ENCODE peak calls at places on chromosomes 13 and 19, in five cellular contexts. One of them, this sample, is unnamed.

GRCh38 chr13:19764237-19764636 is 18.5 kb downstream of the PSPC1 start:
- DNase-seq in H7: no peak
- DNase-seq in AG04450: no peak
- DNase-seq in AG10803: no peak
- DNase-seq in heart left ventricle: no peak
- DNase-seq in this sample: no peak

GRCh38 chr13:66586489-66586888 is 643.6 kb downstream of the PCDH9 start:
- DNase-seq in H7: no peak
- DNase-seq in AG04450: no peak
- DNase-seq in AG10803: no peak
- DNase-seq in heart left ventricle: no peak
- DNase-seq in this sample: no peak

GRCh38 chr13:36163809-36164308 is 32.7 kb upstream of the DCLK1 start:
- DNase-seq in H7: no peak
- DNase-seq in AG04450: peak
- DNase-seq in AG10803: peak
- DNase-seq in heart left ventricle: peak
- DNase-seq in this sample: peak

GRCh38 chr19:31340059-31341025 is 8.9 kb downstream of the TSHZ3 start:
- DNase-seq in H7: peak
- DNase-seq in AG04450: no peak
- DNase-seq in AG10803: peak
- DNase-seq in heart left ventricle: no peak
- DNase-seq in this sample: no peak

GRCh38 chr19:16228637-16229321 is 31.1 kb downstream of the AP1M1 start:
- DNase-seq in H7: peak
- DNase-seq in AG04450: no peak
- DNase-seq in AG10803: no peak
- DNase-seq in heart left ventricle: no peak
- DNase-seq in this sample: peak

GRCh38 chr13:25371608-25372274 is at the start of gene ATP8A2:
- DNase-seq in H7: peak
- DNase-seq in AG04450: no peak
- DNase-seq in AG10803: no peak
- DNase-seq in heart left ventricle: no peak
- DNase-seq in this sample: no peak

GRCh38 chr19:44051654-44052402 is at the start of gene ZNF223:
- DNase-seq in H7: peak
- DNase-seq in AG04450: peak
- DNase-seq in AG10803: peak
- DNase-seq in heart left ventricle: peak
- DNase-seq in this sample: peak

GRCh38 chr19:50046649-50047503 is 21.1 kb downstream of the ZNF473 start:
- DNase-seq in H7: peak
- DNase-seq in AG04450: no peak
- DNase-seq in AG10803: peak
- DNase-seq in heart left ventricle: no peak
- DNase-seq in this sample: peak

GRCh38 chr19:18291590-18292459 is 10.4 kb upstream of the JUND start:
- DNase-seq in H7: peak
- DNase-seq in AG04450: no peak
- DNase-seq in AG10803: peak
- DNase-seq in heart left ventricle: peak
- DNase-seq in this sample: peak

GRCh38 chr13:36212789-36213188 is 1.6 kb downstream of the SOHLH2 start:
- DNase-seq in H7: no peak
- DNase-seq in AG04450: no peak
- DNase-seq in AG10803: no peak
- DNase-seq in heart left ventricle: no peak
- DNase-seq in this sample: no peak

GRCh38 chr19:18477974-18478373 is 40.0 kb upstream of the ISYNA1 start:
- DNase-seq in H7: no peak
- DNase-seq in AG04450: no peak
- DNase-seq in AG10803: no peak
- DNase-seq in heart left ventricle: no peak
- DNase-seq in this sample: no peak

GRCh38 chr19:53537523-53538377 is at the start of gene ZNF331:
- DNase-seq in H7: peak
- DNase-seq in AG04450: no peak
- DNase-seq in AG10803: peak
- DNase-seq in heart left ventricle: peak
- DNase-seq in this sample: peak

GRCh38 chr13:42753697-42754096 is 27.7 kb upstream of the FAM216B start:
- DNase-seq in H7: no peak
- DNase-seq in AG04450: no peak
- DNase-seq in AG10803: no peak
- DNase-seq in heart left ventricle: no peak
- DNase-seq in this sample: no peak

GRCh38 chr13:104750377-104750776 is 1684.2 kb upstream of the SLC10A2 start:
- DNase-seq in H7: no peak
- DNase-seq in AG04450: no peak
- DNase-seq in AG10803: no peak
- DNase-seq in heart left ventricle: no peak
- DNase-seq in this sample: no peak

GRCh38 chr13:27339299-27339698 is 68.7 kb downstream of the RASL11A start:
- DNase-seq in H7: peak
- DNase-seq in AG04450: no peak
- DNase-seq in AG10803: peak
- DNase-seq in heart left ventricle: no peak
- DNase-seq in this sample: peak

GRCh38 chr19:23260956-23261355 is 10.8 kb upstream of the ZNF724 start:
- DNase-seq in H7: no peak
- DNase-seq in AG04450: no peak
- DNase-seq in AG10803: no peak
- DNase-seq in heart left ventricle: no peak
- DNase-seq in this sample: no peak

GRCh38 chr19:33866696-33867095 is 70.0 kb downstream of the KCTD15 start:
- DNase-seq in H7: no peak
- DNase-seq in AG04450: no peak
- DNase-seq in AG10803: no peak
- DNase-seq in heart left ventricle: peak
- DNase-seq in this sample: no peak

GRCh38 chr13:45928843-45929242 is 77.3 kb upstream of the SIAH3 start:
- DNase-seq in H7: no peak
- DNase-seq in AG04450: no peak
- DNase-seq in AG10803: no peak
- DNase-seq in heart left ventricle: no peak
- DNase-seq in this sample: no peak

GRCh38 chr19:3346677-3347353 is 19.6 kb upstream of the NFIC start:
- DNase-seq in H7: peak
- DNase-seq in AG04450: no peak
- DNase-seq in AG10803: peak
- DNase-seq in heart left ventricle: peak
- DNase-seq in this sample: peak

GRCh38 chr13:78978381-78978998 is 319.5 kb upstream of the OBI1 start:
- DNase-seq in H7: peak
- DNase-seq in AG04450: peak
- DNase-seq in AG10803: peak
- DNase-seq in heart left ventricle: no peak
- DNase-seq in this sample: no peak

GRCh38 chr13:26327905-26328304 is 74.0 kb downstream of the CDK8 start:
- DNase-seq in H7: no peak
- DNase-seq in AG04450: no peak
- DNase-seq in AG10803: no peak
- DNase-seq in heart left ventricle: no peak
- DNase-seq in this sample: no peak

GRCh38 chr13:112442483-112443090 is 66.4 kb downstream of the SPACA7 start:
- DNase-seq in H7: peak
- DNase-seq in AG04450: no peak
- DNase-seq in AG10803: no peak
- DNase-seq in heart left ventricle: no peak
- DNase-seq in this sample: no peak

GRCh38 chr13:78758549-78758948 is 99.6 kb upstream of the OBI1 start:
- DNase-seq in H7: no peak
- DNase-seq in AG04450: no peak
- DNase-seq in AG10803: no peak
- DNase-seq in heart left ventricle: no peak
- DNase-seq in this sample: no peak

GRCh38 chr19:30227661-30228112 is 144.5 kb upstream of the ZNF536 start:
- DNase-seq in H7: peak
- DNase-seq in AG04450: no peak
- DNase-seq in AG10803: peak
- DNase-seq in heart left ventricle: peak
- DNase-seq in this sample: peak

GRCh38 chr19:18239303-18239702 is 13.1 kb upstream of the PDE4C start:
- DNase-seq in H7: peak
- DNase-seq in AG04450: no peak
- DNase-seq in AG10803: no peak
- DNase-seq in heart left ventricle: no peak
- DNase-seq in this sample: no peak

GRCh38 chr13:103006706-103007426 is 59.4 kb downstream of the SLC10A2 start:
- DNase-seq in H7: no peak
- DNase-seq in AG04450: no peak
- DNase-seq in AG10803: no peak
- DNase-seq in heart left ventricle: no peak
- DNase-seq in this sample: no peak

GRCh38 chr19:42200116-42200740 is 17.2 kb downstream of the DEDD2 start:
- DNase-seq in H7: peak
- DNase-seq in AG04450: no peak
- DNase-seq in AG10803: no peak
- DNase-seq in heart left ventricle: no peak
- DNase-seq in this sample: no peak

GRCh38 chr13:58542530-58542929 is 911.0 kb downstream of the PCDH17 start:
- DNase-seq in H7: no peak
- DNase-seq in AG04450: no peak
- DNase-seq in AG10803: no peak
- DNase-seq in heart left ventricle: no peak
- DNase-seq in this sample: no peak

GRCh38 chr13:92806215-92806614 is 420.4 kb upstream of the GPC6 start:
- DNase-seq in H7: no peak
- DNase-seq in AG04450: no peak
- DNase-seq in AG10803: peak
- DNase-seq in heart left ventricle: no peak
- DNase-seq in this sample: no peak
- H3K4me3 ChIP-seq in H7: no peak
- H3K4me3 ChIP-seq in AG04450: peak
- H3K4me3 ChIP-seq in AG10803: peak
- H3K4me3 ChIP-seq in heart left ventricle: no peak
- H3K4me3 ChIP-seq in this sample: peak

DNA sequence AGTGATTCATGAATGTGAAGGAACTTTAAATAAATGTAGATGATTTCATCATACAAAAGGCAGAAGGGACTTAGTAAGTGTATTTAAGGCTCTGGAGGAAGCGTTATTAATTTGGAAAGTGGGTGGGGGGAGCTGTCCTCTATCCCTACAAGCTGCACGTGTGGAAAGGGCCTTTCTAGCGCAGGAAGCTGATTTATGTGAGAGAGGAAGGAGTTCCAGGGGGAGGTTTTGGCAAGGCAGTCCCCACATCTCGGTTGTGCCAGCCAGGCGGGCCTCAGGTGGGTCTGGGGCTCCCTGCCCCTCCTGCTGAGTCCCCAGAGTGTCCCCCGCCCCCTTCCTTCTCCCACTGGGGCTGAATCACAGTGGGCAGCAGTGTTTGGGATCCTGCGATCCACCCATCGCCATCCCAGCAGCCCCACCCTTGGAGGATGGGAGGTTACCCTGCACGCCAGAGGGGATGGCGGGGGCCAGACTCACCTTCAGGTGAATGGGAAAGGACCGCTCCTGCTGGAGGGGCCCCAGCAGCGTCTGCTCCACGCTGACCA is 709 bp downstream of the DLEU7 start:
- DNase-seq in H7: no peak
- DNase-seq in AG04450: no peak
- DNase-seq in AG10803: no peak
- DNase-seq in heart left ventricle: no peak
- DNase-seq in this sample: no peak
- H3K4me3 ChIP-seq in H7: peak
- H3K4me3 ChIP-seq in AG04450: no peak
- H3K4me3 ChIP-seq in AG10803: no peak
- H3K4me3 ChIP-seq in heart left ventricle: no peak
- H3K4me3 ChIP-seq in this sample: peak

GRCh38 chr19:1675633-1676350 is 23.4 kb upstream of the TCF3 start:
- DNase-seq in H7: peak
- DNase-seq in AG04450: no peak
- DNase-seq in AG10803: no peak
- DNase-seq in heart left ventricle: no peak
- DNase-seq in this sample: no peak
- H3K4me3 ChIP-seq in H7: peak
- H3K4me3 ChIP-seq in AG04450: no peak
- H3K4me3 ChIP-seq in AG10803: no peak
- H3K4me3 ChIP-seq in heart left ventricle: no peak
- H3K4me3 ChIP-seq in this sample: no peak

GRCh38 chr13:113853518-113854237 is 10.2 kb downstream of the GAS6 start:
- DNase-seq in H7: peak
- DNase-seq in AG04450: no peak
- DNase-seq in AG10803: no peak
- DNase-seq in heart left ventricle: peak
- DNase-seq in this sample: peak
- H3K4me3 ChIP-seq in H7: no peak
- H3K4me3 ChIP-seq in AG04450: no peak
- H3K4me3 ChIP-seq in AG10803: no peak
- H3K4me3 ChIP-seq in heart left ventricle: no peak
- H3K4me3 ChIP-seq in this sample: no peak

This sample was measured in tibial artery.